ENCODE peak calls at places on chromosomes 7 and 10, in seven cellular contexts. One of them, this sample, is unnamed.
A peak's percentile ranks its signal among the peaks of the same experiment; 100 is the strongest.

GRCh38 chr10:57925045-57925444 is 342.6 kb downstream of the IPMK start:
- DNase-seq in Calu3: peak; percentile 55
- DNase-seq in NCI-H524: no peak
- DNase-seq in anterior cingulate cortex: no peak
- DNase-seq in germinal center: no peak
- DNase-seq in stimulated activated CD4-positive, alpha-beta T cell treated with anti-CD3 and anti-CD28 coated beads, Interleukin-1b, Interleukin-23, amount 100 ng/mL, for 4 hours: no peak
- DNase-seq in IMR-90: no peak
- DNase-seq in this sample: no peak

GRCh38 chr10:17479015-17479615 is 24.7 kb upstream of the ST8SIA6 start:
- DNase-seq in Calu3: no peak
- DNase-seq in NCI-H524: no peak
- DNase-seq in anterior cingulate cortex: no peak
- DNase-seq in germinal center: no peak
- DNase-seq in stimulated activated CD4-positive, alpha-beta T cell treated with anti-CD3 and anti-CD28 coated beads, Interleukin-1b, Interleukin-23, amount 100 ng/mL, for 4 hours: no peak
- DNase-seq in IMR-90: no peak
- DNase-seq in this sample: no peak

GRCh38 chr7:54546081-54546985 is 4.2 kb downstream of the VSTM2A start:
- DNase-seq in Calu3: peak; percentile 83
- DNase-seq in NCI-H524: peak; percentile 47
- DNase-seq in anterior cingulate cortex: no peak
- DNase-seq in germinal center: peak; percentile 17
- DNase-seq in stimulated activated CD4-positive, alpha-beta T cell treated with anti-CD3 and anti-CD28 coated beads, Interleukin-1b, Interleukin-23, amount 100 ng/mL, for 4 hours: no peak
- DNase-seq in IMR-90: no peak
- DNase-seq in this sample: peak; percentile 49

GRCh38 chr7:121891731-121892130 is 18.8 kb downstream of the PTPRZ1 start:
- DNase-seq in Calu3: no peak
- DNase-seq in NCI-H524: no peak
- DNase-seq in anterior cingulate cortex: no peak
- DNase-seq in germinal center: no peak
- DNase-seq in stimulated activated CD4-positive, alpha-beta T cell treated with anti-CD3 and anti-CD28 coated beads, Interleukin-1b, Interleukin-23, amount 100 ng/mL, for 4 hours: no peak
- DNase-seq in IMR-90: no peak
- DNase-seq in this sample: no peak

GRCh38 chr7:21971780-21972396 is 26.2 kb upstream of the CDCA7L start:
- DNase-seq in Calu3: no peak
- DNase-seq in NCI-H524: no peak
- DNase-seq in anterior cingulate cortex: no peak
- DNase-seq in germinal center: no peak
- DNase-seq in stimulated activated CD4-positive, alpha-beta T cell treated with anti-CD3 and anti-CD28 coated beads, Interleukin-1b, Interleukin-23, amount 100 ng/mL, for 4 hours: no peak
- DNase-seq in IMR-90: no peak
- DNase-seq in this sample: no peak

GRCh38 chr7:143172354-143172753 is 10.9 kb upstream of the TAS2R39 start:
- DNase-seq in Calu3: peak; percentile 71
- DNase-seq in NCI-H524: peak; percentile 1
- DNase-seq in anterior cingulate cortex: no peak
- DNase-seq in germinal center: no peak
- DNase-seq in stimulated activated CD4-positive, alpha-beta T cell treated with anti-CD3 and anti-CD28 coated beads, Interleukin-1b, Interleukin-23, amount 100 ng/mL, for 4 hours: no peak
- DNase-seq in IMR-90: no peak
- DNase-seq in this sample: no peak

GRCh38 chr7:91468231-91468630 is 204.0 kb downstream of the FZD1 start:
- DNase-seq in Calu3: no peak
- DNase-seq in NCI-H524: no peak
- DNase-seq in anterior cingulate cortex: no peak
- DNase-seq in germinal center: no peak
- DNase-seq in stimulated activated CD4-positive, alpha-beta T cell treated with anti-CD3 and anti-CD28 coated beads, Interleukin-1b, Interleukin-23, amount 100 ng/mL, for 4 hours: no peak
- DNase-seq in IMR-90: no peak
- DNase-seq in this sample: no peak

GRCh38 chr10:58942724-58943123 is 233.7 kb upstream of the PHYHIPL start:
- DNase-seq in Calu3: no peak
- DNase-seq in NCI-H524: no peak
- DNase-seq in anterior cingulate cortex: no peak
- DNase-seq in germinal center: no peak
- DNase-seq in stimulated activated CD4-positive, alpha-beta T cell treated with anti-CD3 and anti-CD28 coated beads, Interleukin-1b, Interleukin-23, amount 100 ng/mL, for 4 hours: no peak
- DNase-seq in IMR-90: no peak
- DNase-seq in this sample: no peak

GRCh38 chr10:132449826-132450211 is 52.8 kb downstream of the PWWP2B start:
- DNase-seq in Calu3: no peak
- DNase-seq in NCI-H524: no peak
- DNase-seq in anterior cingulate cortex: no peak
- DNase-seq in germinal center: no peak
- DNase-seq in stimulated activated CD4-positive, alpha-beta T cell treated with anti-CD3 and anti-CD28 coated beads, Interleukin-1b, Interleukin-23, amount 100 ng/mL, for 4 hours: no peak
- DNase-seq in IMR-90: no peak
- DNase-seq in this sample: no peak

GRCh38 chr10:35135861-35136260 is 9.2 kb downstream of the CREM start:
- DNase-seq in Calu3: no peak
- DNase-seq in NCI-H524: no peak
- DNase-seq in anterior cingulate cortex: no peak
- DNase-seq in germinal center: no peak
- DNase-seq in stimulated activated CD4-positive, alpha-beta T cell treated with anti-CD3 and anti-CD28 coated beads, Interleukin-1b, Interleukin-23, amount 100 ng/mL, for 4 hours: no peak
- DNase-seq in IMR-90: peak; percentile 52
- DNase-seq in this sample: no peak

GRCh38 chr10:86599041-86599440 is 55.3 kb upstream of the OPN4 start:
- DNase-seq in Calu3: no peak
- DNase-seq in NCI-H524: no peak
- DNase-seq in anterior cingulate cortex: no peak
- DNase-seq in germinal center: no peak
- DNase-seq in stimulated activated CD4-positive, alpha-beta T cell treated with anti-CD3 and anti-CD28 coated beads, Interleukin-1b, Interleukin-23, amount 100 ng/mL, for 4 hours: no peak
- DNase-seq in IMR-90: no peak
- DNase-seq in this sample: no peak

GRCh38 chr7:45446195-45446944 is 127.8 kb upstream of the ADCY1 start:
- DNase-seq in Calu3: peak; percentile 25
- DNase-seq in NCI-H524: no peak
- DNase-seq in anterior cingulate cortex: no peak
- DNase-seq in germinal center: no peak
- DNase-seq in stimulated activated CD4-positive, alpha-beta T cell treated with anti-CD3 and anti-CD28 coated beads, Interleukin-1b, Interleukin-23, amount 100 ng/mL, for 4 hours: no peak
- DNase-seq in IMR-90: no peak
- DNase-seq in this sample: no peak

GRCh38 chr10:132945894-132946255 is 3.5 kb upstream of the CFAP46 start:
- DNase-seq in Calu3: no peak
- DNase-seq in NCI-H524: no peak
- DNase-seq in anterior cingulate cortex: no peak
- DNase-seq in germinal center: no peak
- DNase-seq in stimulated activated CD4-positive, alpha-beta T cell treated with anti-CD3 and anti-CD28 coated beads, Interleukin-1b, Interleukin-23, amount 100 ng/mL, for 4 hours: no peak
- DNase-seq in IMR-90: no peak
- DNase-seq in this sample: no peak

This sample was measured in GM13977.